ENCODE peak calls at places on chromosome X, in five cellular contexts. K is uterus, J is A673, F is tibial artery, W is cardiac muscle cell. L is an unnamed sample. For H3K4me1, the result is how much of the 10 kb centered on the place peaks cover.

GRCh38 chrX:97705936-97706335 is 822.2 kb downstream of the RPA4 start:
- DNase-seq in K (no peak), J (peak), F (no peak), W (no peak), L (no peak)

GRCh38 chrX:41875142-41875541 is 48.2 kb downstream of the CASK start:
- DNase-seq in K (no peak), J (no peak), F (no peak), W (no peak), L (no peak)

GRCh38 chrX:27336466-27337091 is 126.6 kb downstream of the PPP4R3C start:
- DNase-seq in K (no peak), J (peak), F (no peak), W (peak), L (peak)

GRCh38 chrX:126237524-126237923 is 71.4 kb upstream of the DCAF12L2 start:
- DNase-seq in K (no peak), J (no peak), F (no peak), W (no peak), L (peak)

GRCh38 chrX:17262123-17262522 is 112.9 kb upstream of the NHS start:
- DNase-seq in K (no peak), J (no peak), F (no peak), W (no peak), L (no peak)

GRCh38 chrX:154600962-154601374 is 16.0 kb downstream of the CTAG1A start:
- DNase-seq in K (no peak), J (no peak), F (no peak), W (no peak), L (no peak)

GRCh38 chrX:116490091-116490490 is 27.3 kb upstream of the CT83 start:
- DNase-seq in K (no peak), J (peak), F (no peak), W (peak), L (no peak)

GRCh38 chrX:148133099-148133725 is 152.1 kb downstream of the FMR1NB start:
- DNase-seq in K (no peak), J (no peak), F (no peak), W (no peak), L (no peak)

GRCh38 chrX:2552621-2553297 is 52.0 kb upstream of the DHRSX start:
- DNase-seq in K (no peak), J (peak), F (no peak), W (no peak), L (no peak)

GRCh38 chrX:104253567-104254441 is 929 bp downstream of the ESX1 start:
- DNase-seq in K (no peak), J (no peak), F (no peak), W (peak), L (no peak)

GRCh38 chrX:104255465-104255864 is 732 bp upstream of the ESX1 start:
- DNase-seq in K (no peak), J (no peak), F (no peak), W (no peak), L (no peak)

GRCh38 chrX:104250470-104250869 is 4.3 kb downstream of the ESX1 start:
- DNase-seq in K (no peak), J (no peak), F (no peak), W (no peak), L (no peak)

DNA sequence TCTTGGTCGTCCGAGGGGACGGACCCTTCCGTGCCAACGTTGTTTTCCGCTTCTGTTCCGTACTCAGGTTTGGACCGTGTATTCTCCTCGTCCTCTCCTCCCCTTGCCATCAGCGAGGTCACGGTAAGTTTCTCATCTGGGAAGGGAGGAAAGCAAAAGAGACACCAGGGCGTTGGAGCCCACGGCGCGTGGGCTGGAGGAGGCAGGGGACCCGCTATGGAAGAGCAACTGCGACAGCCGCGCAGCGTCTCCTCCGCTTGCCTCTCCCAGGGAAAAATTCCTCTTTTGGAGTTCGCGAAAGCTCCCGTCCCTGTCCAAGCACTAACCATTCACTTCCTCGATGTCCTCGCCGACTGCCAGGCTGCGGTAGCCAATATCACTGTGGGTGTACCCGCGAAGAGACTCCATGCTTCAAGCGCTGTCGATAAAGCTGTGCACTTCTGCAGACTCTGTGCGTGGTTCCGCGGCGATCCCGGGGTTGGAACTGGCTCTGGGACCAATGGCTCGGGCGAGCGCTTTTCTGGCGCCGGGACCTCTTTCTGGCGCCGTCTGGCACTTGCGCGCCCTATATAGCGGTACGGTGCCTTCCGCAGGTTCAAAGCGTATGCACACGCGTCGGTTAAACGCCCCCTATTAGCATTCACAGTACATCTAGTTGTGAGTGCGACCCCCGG is at the start of gene ESX1:
- DNase-seq in K (no peak), J (peak), F (no peak), W (peak), L (no peak)
- H3K4me3 ChIP-seq in K (no peak), J (peak), F (peak), W (peak), L (no peak)

GRCh38 chrX:19869195-19869594 is 18.2 kb downstream of the SH3KBP1 start:
- DNase-seq in K (no peak), J (no peak), F (no peak), W (no peak), L (no peak)
- H3K4me1 ChIP-seq in K (under half), J (under half), F (under half), W (under half), L (under half)

DNA sequence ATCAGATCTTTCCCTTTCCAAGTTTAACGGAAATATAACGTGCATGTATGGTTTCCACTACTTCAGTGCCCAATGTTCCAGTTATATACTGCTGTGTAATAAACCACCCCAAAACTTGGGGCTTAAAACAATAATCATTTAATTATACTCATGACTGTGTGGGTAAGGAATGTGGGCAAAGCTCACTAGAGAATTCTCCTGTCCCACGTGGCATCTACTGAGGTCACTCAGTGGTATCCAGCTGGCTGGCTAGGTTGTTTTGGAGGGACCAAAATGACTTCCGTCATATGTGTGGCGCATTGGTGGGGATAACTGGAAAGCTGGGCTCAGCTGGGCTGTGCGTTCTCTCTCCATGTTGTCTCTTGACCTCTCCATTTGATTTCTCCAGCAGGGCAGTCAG is 18.5 kb downstream of the ZCCHC18 start:
- DNase-seq in K (no peak), J (no peak), F (no peak), W (no peak), L (no peak)
- H3K4me3 ChIP-seq in K (no peak), J (no peak), F (no peak), W (no peak), L (no peak)

GRCh38 chrX:72620550-72621145 is 48.0 kb upstream of the HDAC8 start:
- DNase-seq in K (peak), J (peak), F (peak), W (no peak), L (peak)
- H3K4me1 ChIP-seq in K (under half), J (under half), F (under half), W (under half), L (under half)

GRCh38 chrX:38803609-38804480 is 2.6 kb downstream of the MID1IP1 start:
- DNase-seq in K (peak), J (peak), F (peak), W (peak), L (peak)
- H3K4me3 ChIP-seq in K (peak), J (peak), F (peak), W (peak), L (peak)

GRCh38 chrX:153537526-153538295 is 20.3 kb downstream of the ATP2B3 start:
- DNase-seq in K (no peak), J (no peak), F (no peak), W (no peak), L (peak)
- H3K4me1 ChIP-seq in K (under half), J (under half), F (under half), W (under half), L (under half)